ENCODE peak calls at places on chromosomes 7 and 10, in seven cellular contexts. Y, C, P, T, D, M and A are unnamed samples.

GRCh38 chr10:13816195-13816926 is 229.6 kb downstream of the PRPF18 start:
- DNase-seq in M (no peak), D (no peak), T (peak; percentile 58), P (no peak), Y (peak; percentile 57), C (no peak), A (no peak)

GRCh38 chr7:115707684-115708341 is 322.8 kb downstream of the TFEC start:
- DNase-seq in P (no peak), T (no peak), Y (no peak), M (no peak), D (no peak), C (no peak), A (no peak)

GRCh38 chr7:135801045-135801693 is 52.6 kb upstream of the FAM180A start:
- DNase-seq in C (peak; percentile 73), D (no peak), Y (no peak), T (no peak), P (peak; percentile 73), M (peak; percentile 65), A (peak; percentile 38)

GRCh38 chr10:69092959-69093850 is 5.3 kb downstream of the SRGN start:
- DNase-seq in D (peak; percentile 78), C (peak; percentile 65), Y (peak; percentile 70), T (peak; percentile 84), M (peak; percentile 79), P (peak; percentile 89), A (peak; percentile 84)

GRCh38 chr10:63375859-63376258 is 89.9 kb downstream of the JMJD1C start:
- DNase-seq in M (no peak), Y (no peak), T (no peak), D (no peak), P (no peak), C (no peak), A (no peak)

GRCh38 chr7:40346554-40346953 is 211.7 kb downstream of the SUGCT start:
- DNase-seq in C (no peak), T (no peak), D (no peak), P (no peak), Y (no peak), M (no peak), A (no peak)

GRCh38 chr10:132209130-132209529 is 22.4 kb downstream of the DPYSL4 start:
- DNase-seq in P (no peak), D (no peak), C (no peak), M (no peak), T (no peak), Y (no peak), A (peak; percentile 57)

GRCh38 chr10:68301790-68302502 is 29.9 kb upstream of the HNRNPH3 start:
- DNase-seq in T (no peak), Y (no peak), D (no peak), P (peak; percentile 72), C (peak; percentile 59), M (peak; percentile 50), A (no peak)

GRCh38 chr7:64174941-64175340 is 32.1 kb upstream of the ZNF735 start:
- DNase-seq in Y (no peak), C (no peak), M (no peak), P (no peak), T (no peak), D (no peak), A (no peak)

GRCh38 chr10:128779457-128779856 is 653.2 kb upstream of the MKI67 start:
- DNase-seq in P (no peak), D (no peak), T (no peak), M (no peak), C (no peak), Y (no peak), A (peak; percentile 42)

GRCh38 chr10:46014683-46015405 is 15.6 kb downstream of the NCOA4 start:
- DNase-seq in P (no peak), T (no peak), D (no peak), Y (no peak), C (no peak), M (no peak), A (no peak)

GRCh38 chr10:98748298-98748697 is 301.6 kb upstream of the HPS1 start:
- DNase-seq in Y (no peak), D (no peak), P (peak; percentile 40), C (peak; percentile 24), M (peak; percentile 30), T (no peak), A (no peak)

GRCh38 chr10:101611096-101611495 is 23.0 kb downstream of the DPCD start:
- DNase-seq in Y (no peak), P (no peak), C (no peak), D (no peak), T (no peak), M (no peak), A (no peak)

GRCh38 chr10:132611986-132612385 is 74.4 kb downstream of the INPP5A start:
- DNase-seq in Y (no peak), M (no peak), C (peak; percentile 11), D (peak; percentile 44), P (no peak), T (no peak), A (no peak)

GRCh38 chr7:8724080-8724718 is 290.8 kb downstream of the NXPH1 start:
- DNase-seq in P (peak; percentile 14), M (peak; percentile 37), D (no peak), T (peak; percentile 42), C (peak; percentile 59), Y (no peak), A (no peak)

GRCh38 chr7:5266148-5267028 is 16.4 kb upstream of the SLC29A4 start:
- DNase-seq in D (no peak), Y (no peak), M (no peak), P (peak; percentile 37), T (no peak), C (peak; percentile 59), A (no peak)

GRCh38 chr10:13351340-13351915 is 3.3 kb upstream of the SEPHS1 start:
- DNase-seq in C (no peak), T (no peak), Y (no peak), M (no peak), D (no peak), P (no peak), A (no peak)

GRCh38 chr7:47905071-47905920 is 43.0 kb downstream of the PKD1L1 start:
- DNase-seq in D (no peak), M (no peak), T (no peak), C (no peak), Y (no peak), P (no peak), A (no peak)

GRCh38 chr7:2934984-2935740 is 91.1 kb upstream of the GNA12 start:
- DNase-seq in T (no peak), D (peak; percentile 36), Y (no peak), M (no peak), C (peak; percentile 28), P (no peak), A (peak; percentile 10)

GRCh38 chr10:77023396-77023795 is 614.2 kb downstream of the KCNMA1 start:
- DNase-seq in D (no peak), C (no peak), T (no peak), P (no peak), Y (no peak), M (no peak), A (no peak)

GRCh38 chr10:29530112-29530976 is 104.4 kb downstream of the SVIL start:
- DNase-seq in D (no peak), C (no peak), M (no peak), T (no peak), P (peak; percentile 16), Y (no peak), A (no peak)
- TF ChIP-seq EP300 in D (no peak), C (no peak), M (no peak), T (no peak), P (no peak), Y (no peak), A (no peak)

GRCh38 chr7:88203401-88203800 is 16.4 kb downstream of the SRI start:
- DNase-seq in D (no peak), C (no peak), P (no peak), T (no peak), M (no peak), Y (no peak), A (no peak)

GRCh38 chr7:88205179-88205578 is 14.7 kb downstream of the SRI start:
- DNase-seq in D (no peak), C (no peak), P (no peak), M (no peak), Y (no peak), T (no peak), A (no peak)

GRCh38 chr7:88206235-88206634 is 13.6 kb downstream of the SRI start:
- DNase-seq in M (no peak), T (no peak), C (no peak), P (no peak), Y (no peak), D (no peak), A (no peak)

GRCh38 chr7:88202799-88203198 is 17.0 kb downstream of the SRI start:
- DNase-seq in D (no peak), P (no peak), Y (no peak), C (no peak), T (no peak), M (no peak), A (no peak)

DNA sequence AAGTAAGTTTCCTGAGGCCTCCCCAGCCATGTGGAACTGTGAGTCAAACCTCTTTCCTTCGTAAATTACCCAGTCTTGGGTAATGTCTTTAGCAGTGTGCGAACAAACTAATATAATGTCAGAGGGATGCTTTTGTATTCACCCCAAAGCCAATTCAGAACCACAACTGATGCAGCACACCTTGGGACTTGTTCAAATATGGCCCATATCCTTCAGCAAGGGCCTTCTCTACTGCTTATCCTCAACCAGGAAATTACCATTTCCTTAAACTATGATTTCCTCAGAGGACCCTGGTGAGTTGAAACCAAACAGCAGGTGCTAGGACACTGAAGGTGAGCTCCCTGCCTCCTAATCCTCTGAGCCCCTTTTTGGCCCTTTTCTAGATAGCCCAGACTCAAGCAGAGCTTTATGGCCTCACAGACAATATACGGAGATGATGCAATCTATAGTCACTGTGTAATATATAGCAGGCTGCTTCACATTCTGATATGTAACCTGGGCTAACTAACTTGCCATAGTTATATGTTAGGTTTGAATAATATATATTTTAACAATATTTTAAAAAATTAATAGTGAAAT is 15.2 kb downstream of the SRI start:
- DNase-seq in Y (no peak), D (no peak), C (no peak), T (no peak), P (no peak), M (no peak), A (no peak)
- TF ChIP-seq EP300 in Y (no peak), D (no peak), C (no peak), T (no peak), P (no peak), M (no peak), A (no peak)

GRCh38 chr10:123496336-123496735 is 169.8 kb upstream of the GPR26 start:
- DNase-seq in P (no peak), D (no peak), T (no peak), M (no peak), C (no peak), Y (no peak), A (no peak)

GRCh38 chr10:123501148-123501547 is 165.0 kb upstream of the GPR26 start:
- DNase-seq in T (no peak), P (no peak), D (no peak), M (no peak), C (no peak), Y (no peak), A (no peak)

GRCh38 chr10:123494409-123494808 is 171.7 kb upstream of the GPR26 start:
- DNase-seq in T (no peak), C (no peak), M (no peak), D (no peak), P (no peak), Y (no peak), A (no peak)

GRCh38 chr10:123491692-123492415 is 174.3 kb upstream of the GPR26 start:
- DNase-seq in C (no peak), M (no peak), D (no peak), Y (no peak), P (no peak), T (no peak), A (peak; percentile 29)

GRCh38 chr10:123496996-123497660 is 169.0 kb upstream of the GPR26 start:
- DNase-seq in Y (no peak), M (no peak), T (no peak), P (no peak), C (no peak), D (no peak), A (no peak)
- TF ChIP-seq EP300 in Y (no peak), M (no peak), T (no peak), P (no peak), C (no peak), D (no peak), A (no peak)

GRCh38 chr7:26419198-26419597 is 127.5 kb downstream of the SNX10 start:
- DNase-seq in T (no peak), M (no peak), Y (no peak), C (no peak), D (no peak), P (no peak), A (no peak)
- TF ChIP-seq EP300 in T (no peak), M (no peak), Y (no peak), C (no peak), D (no peak), P (no peak), A (no peak)